ENCODE peak calls at places on chromosome 1, in ten cellular contexts. E, Z, L, T, C, J, W, F, X and K are unnamed samples.

GRCh38 chr1:162070094-162070748 is 730 bp downstream of the NOS1AP start:
- DNase-seq in E (peak), J (peak), F (no peak), X (no peak), W (no peak), T (peak), L (no peak), Z (peak), C (no peak), K (no peak)

GRCh38 chr1:156146006-156146748 is 7.2 kb upstream of the SEMA4A start:
- DNase-seq in X (peak), W (no peak), Z (peak), L (no peak), F (peak), T (peak), E (peak), J (peak), C (peak), K (peak)

GRCh38 chr1:20290624-20291597 is at the start of gene VWA5B1:
- DNase-seq in Z (no peak), X (peak), J (no peak), C (no peak), L (no peak), W (no peak), E (no peak), T (no peak), F (peak), K (no peak)

GRCh38 chr1:52268372-52268771 is 97.6 kb downstream of the CC2D1B start:
- DNase-seq in W (no peak), Z (no peak), E (no peak), C (no peak), L (no peak), T (no peak), X (peak), F (peak), J (no peak), K (peak)

GRCh38 chr1:7539772-7540175 is 231.3 kb upstream of the VAMP3 start:
- DNase-seq in X (no peak), C (no peak), T (no peak), L (no peak), E (peak), F (no peak), J (peak), W (no peak), Z (no peak), K (peak)

GRCh38 chr1:33842348-33842747 is 21.5 kb upstream of the HMGB4 start:
- DNase-seq in Z (no peak), C (no peak), F (no peak), E (no peak), J (no peak), T (no peak), L (no peak), W (no peak), X (no peak), K (no peak)

GRCh38 chr1:24276791-24277190 is 42.4 kb upstream of the GRHL3 start:
- DNase-seq in J (no peak), T (no peak), X (peak), W (no peak), Z (no peak), L (no peak), C (no peak), F (peak), E (no peak), K (no peak)

GRCh38 chr1:147822292-147822691 is 61.9 kb upstream of the GJA5 start:
- DNase-seq in F (no peak), E (no peak), C (no peak), Z (no peak), X (no peak), L (no peak), W (no peak), J (no peak), T (no peak), K (peak)

GRCh38 chr1:42949312-42950145 is 9.1 kb downstream of the SLC2A1 start:
- DNase-seq in Z (no peak), W (no peak), F (no peak), J (no peak), C (no peak), X (no peak), L (no peak), T (no peak), E (no peak), K (no peak)

GRCh38 chr1:171501305-171502021 is 16.1 kb downstream of the PRRC2C start:
- DNase-seq in C (no peak), Z (peak), L (no peak), F (no peak), J (no peak), X (no peak), W (no peak), E (no peak), T (no peak), K (no peak)

GRCh38 chr1:24724345-24725208 is 20.7 kb upstream of the CLIC4 start:
- DNase-seq in L (no peak), C (no peak), Z (no peak), X (peak), T (no peak), F (peak), E (peak), J (no peak), W (no peak), K (no peak)

GRCh38 chr1:54812801-54813478 is 11.8 kb upstream of the TTC22 start:
- DNase-seq in J (no peak), Z (no peak), T (no peak), W (no peak), C (no peak), X (no peak), F (no peak), L (no peak), E (no peak), K (no peak)

GRCh38 chr1:831522-831921 is 92.2 kb upstream of the SAMD11 start:
- DNase-seq in Z (no peak), X (no peak), L (no peak), W (no peak), C (no peak), J (no peak), E (no peak), T (no peak), F (no peak), K (no peak)

GRCh38 chr1:145707183-145707867 is at the start of gene PDZK1:
- DNase-seq in W (no peak), T (no peak), C (no peak), Z (no peak), X (no peak), L (no peak), J (no peak), E (peak), F (no peak), K (no peak)

GRCh38 chr1:225681231-225681630 is 28.3 kb upstream of the ENAH start:
- DNase-seq in F (no peak), T (no peak), J (no peak), C (no peak), Z (no peak), X (no peak), E (no peak), L (no peak), W (no peak), K (no peak)

GRCh38 chr1:77095231-77095630 is 124.0 kb downstream of the PIGK start:
- DNase-seq in X (no peak), W (no peak), Z (no peak), J (no peak), E (no peak), C (no peak), T (no peak), L (no peak), F (no peak), K (no peak)

GRCh38 chr1:21594935-21595897 is 73.9 kb downstream of the RAP1GAP start:
- DNase-seq in F (peak), J (peak), W (no peak), E (peak), X (peak), L (peak), Z (peak), C (no peak), T (peak), K (no peak)

GRCh38 chr1:20234761-20235540 is 48.6 kb upstream of the PLA2G2C start:
- DNase-seq in F (no peak), J (no peak), L (no peak), X (no peak), T (no peak), Z (no peak), W (no peak), C (no peak), E (no peak), K (no peak)

GRCh38 chr1:93705897-93706500 is 24.4 kb upstream of the BCAR3 start:
- DNase-seq in X (no peak), C (no peak), J (no peak), T (no peak), E (no peak), L (no peak), W (no peak), F (no peak), Z (no peak), K (peak)

GRCh38 chr1:84299536-84300260 is 1.8 kb upstream of the SAMD13 start:
- DNase-seq in Z (no peak), T (no peak), F (peak), E (no peak), W (no peak), L (no peak), C (no peak), J (no peak), X (peak), K (no peak)

GRCh38 chr1:175078629-175079028 is 11.0 kb downstream of the TNN start:
- DNase-seq in J (no peak), T (no peak), F (no peak), C (no peak), W (no peak), L (no peak), X (no peak), E (no peak), Z (no peak), K (no peak)

GRCh38 chr1:243559575-243560172 is 290.4 kb downstream of the AKT3 start:
- DNase-seq in E (no peak), T (no peak), W (no peak), Z (no peak), X (peak), L (no peak), C (no peak), J (no peak), F (no peak), K (peak)

GRCh38 chr1:56133517-56134472 is 445.6 kb downstream of the PLPP3 start:
- DNase-seq in C (no peak), E (no peak), X (peak), L (no peak), F (no peak), Z (peak), J (no peak), W (no peak), T (no peak), K (no peak)

GRCh38 chr1:24555591-24556413 is at the start of gene NCMAP:
- DNase-seq in C (no peak), W (no peak), E (peak), F (no peak), Z (no peak), L (no peak), J (no peak), T (peak), X (no peak), K (no peak)

GRCh38 chr1:15956150-15956549 is 19.8 kb downstream of the ZBTB17 start:
- DNase-seq in X (no peak), T (no peak), E (no peak), J (no peak), Z (no peak), L (no peak), F (peak), W (no peak), C (no peak), K (peak)

GRCh38 chr1:15955552-15955951 is 20.3 kb downstream of the ZBTB17 start:
- DNase-seq in Z (no peak), C (no peak), W (no peak), T (no peak), J (no peak), F (no peak), E (no peak), X (no peak), L (no peak), K (no peak)

GRCh38 chr1:15958788-15959187 is 17.1 kb downstream of the ZBTB17 start:
- DNase-seq in E (no peak), Z (no peak), J (no peak), W (no peak), C (no peak), X (peak), T (no peak), F (peak), L (no peak), K (no peak)

GRCh38 chr1:15958111-15958510 is 17.8 kb downstream of the ZBTB17 start:
- DNase-seq in T (no peak), L (no peak), E (no peak), X (no peak), Z (no peak), F (no peak), W (no peak), J (no peak), C (no peak), K (no peak)

DNA sequence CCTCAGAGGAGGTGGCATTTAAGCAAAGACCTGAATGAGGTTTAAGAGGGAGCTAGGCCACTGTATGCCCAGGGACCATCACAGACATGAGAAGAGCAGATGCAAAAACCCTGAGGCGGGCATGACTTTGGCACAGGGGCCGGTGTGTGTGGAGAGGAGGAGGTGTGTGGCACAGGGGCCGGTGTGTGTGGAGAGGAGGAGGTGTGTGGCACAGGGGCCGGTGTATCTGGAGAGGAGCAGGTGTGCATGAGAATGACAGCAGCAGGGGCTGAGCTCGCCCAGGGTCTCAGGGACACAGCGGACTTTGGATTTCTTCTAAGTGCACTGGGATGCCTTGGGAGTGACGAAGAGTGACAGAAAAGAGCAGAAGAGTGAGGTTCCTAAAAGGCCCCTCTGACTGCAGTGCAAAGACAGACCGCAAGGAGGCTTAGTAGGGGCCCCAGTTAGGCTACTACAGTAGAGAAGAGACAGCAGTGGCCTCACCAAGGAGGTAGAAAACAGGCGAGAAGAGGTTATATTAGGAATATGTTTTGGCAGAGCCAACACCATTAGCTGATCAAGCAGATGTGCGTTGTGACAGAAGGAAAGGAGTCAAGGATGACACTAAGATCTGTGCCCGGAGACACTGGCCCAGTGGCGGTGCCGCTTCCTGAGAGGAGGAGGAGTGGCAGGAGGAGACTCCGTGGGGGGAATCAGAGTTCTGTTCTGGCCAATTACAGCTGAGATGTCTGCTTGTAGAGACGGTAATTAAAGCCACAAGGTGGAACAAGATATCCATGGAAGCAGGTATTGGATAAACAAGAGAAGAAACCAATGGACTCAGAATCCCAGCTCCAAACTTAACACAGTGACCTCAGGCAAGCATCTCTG is 18.4 kb downstream of the ZBTB17 start:
- DNase-seq in X (no peak), W (no peak), J (no peak), T (no peak), L (no peak), C (no peak), F (no peak), Z (no peak), E (no peak), K (no peak)
- TF ChIP-seq CTCF in X (peak), W (no peak), J (no peak), T (peak), L (no peak), C (peak), F (peak), Z (no peak), E (no peak), K (peak)

DNA sequence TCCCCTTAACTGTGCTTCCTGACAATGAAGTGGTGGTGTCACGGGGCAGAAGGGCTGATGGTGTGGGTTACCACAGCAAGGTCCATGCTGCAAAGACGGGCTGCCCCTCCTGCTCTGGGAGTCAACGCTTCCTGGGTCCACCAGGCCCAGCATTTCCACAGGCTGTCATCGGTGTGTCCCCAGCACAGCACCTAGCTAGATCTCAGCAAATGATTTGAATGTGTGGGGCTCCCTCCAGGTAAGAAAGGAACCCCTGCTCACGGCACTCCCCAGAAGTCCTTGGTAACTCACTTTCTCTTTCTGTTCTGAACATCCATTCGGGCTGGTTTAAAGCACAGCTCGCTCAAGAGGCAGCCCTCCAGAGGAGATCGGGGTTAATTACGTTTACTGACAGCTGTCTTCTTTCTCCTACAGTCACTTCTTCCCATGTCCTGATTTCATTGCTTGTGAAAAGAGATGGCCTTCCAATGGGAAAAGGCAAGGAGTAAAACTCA is 27.3 kb downstream of the HIVEP3 start:
- DNase-seq in C (no peak), F (peak), Z (peak), L (no peak), X (peak), T (no peak), W (peak), J (peak), E (peak), K (peak)
- TF ChIP-seq CTCF in C (no peak), F (no peak), Z (peak), L (no peak), X (peak), T (no peak), W (peak), J (no peak), E (peak), K (peak)

GRCh38 chr1:29125237-29125641 is 1.5 kb upstream of the TMEM200B start:
- DNase-seq in L (no peak), C (no peak), Z (no peak), X (no peak), W (no peak), J (no peak), E (no peak), F (no peak), T (no peak), K (no peak)

GRCh38 chr1:29126198-29126597 is 2.5 kb upstream of the TMEM200B start:
- DNase-seq in X (no peak), W (no peak), F (no peak), Z (no peak), L (no peak), C (no peak), T (no peak), E (no peak), J (no peak), K (no peak)

GRCh38 chr1:29122987-29123870 is 474 bp downstream of the TMEM200B start:
- DNase-seq in T (peak), F (peak), J (peak), L (no peak), C (no peak), X (peak), W (no peak), E (peak), Z (no peak), K (no peak)

GRCh38 chr1:29123871-29124365 is at the start of gene TMEM200B:
- DNase-seq in J (peak), E (no peak), F (no peak), C (no peak), W (no peak), X (no peak), T (peak), Z (no peak), L (no peak), K (no peak)

DNA sequence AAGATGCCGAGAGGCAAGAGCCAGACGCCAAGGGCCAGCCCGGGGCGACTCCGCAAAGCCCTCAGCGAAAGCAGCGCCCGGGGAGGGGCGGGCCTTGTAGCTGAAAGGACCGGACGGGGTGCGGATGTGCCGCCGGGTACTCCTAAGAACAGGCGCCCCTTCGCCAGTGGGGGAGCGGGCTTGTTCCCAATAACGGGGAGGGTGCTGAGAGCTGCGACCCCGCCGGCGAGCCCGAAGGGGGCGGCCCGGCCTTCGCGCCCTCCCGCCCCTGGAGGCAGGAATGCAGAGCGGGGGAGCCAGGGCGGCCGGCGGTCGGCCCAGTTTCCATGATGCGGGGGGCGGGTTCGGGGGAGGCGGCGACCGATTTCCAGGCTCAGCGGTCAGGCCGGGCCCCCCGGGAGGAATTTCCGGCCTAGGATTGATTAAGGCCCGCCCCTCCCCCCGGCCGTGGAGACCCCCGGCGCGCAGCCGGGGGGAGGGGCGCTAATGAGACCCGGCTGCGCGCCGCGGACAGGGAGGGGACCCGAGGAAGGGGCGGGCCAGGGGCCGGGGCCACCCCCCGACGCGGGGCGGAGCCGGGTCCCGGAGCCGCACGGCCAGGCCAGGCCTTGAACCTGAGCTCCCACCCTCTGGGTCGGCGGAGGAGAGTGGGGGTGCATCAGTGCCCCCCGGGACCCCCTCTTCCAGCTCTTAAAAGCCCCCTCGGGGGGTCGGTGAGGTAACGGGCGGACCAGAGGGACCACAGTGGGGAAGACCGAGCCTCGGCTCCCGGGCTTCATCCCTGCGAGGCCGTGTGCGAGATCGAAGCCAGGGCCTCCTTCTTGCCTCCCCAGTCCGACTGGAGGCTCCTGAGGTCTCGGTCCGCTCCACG is 898 bp upstream of the TMEM200B start:
- DNase-seq in T (peak), W (peak), E (peak), F (peak), Z (peak), L (peak), C (no peak), X (peak), J (peak), K (no peak)
- TF ChIP-seq CTCF in T (peak), W (no peak), E (peak), F (peak), Z (no peak), L (peak), C (peak), X (peak), J (peak), K (peak)

GRCh38 chr1:113811888-113812660 is at the start of gene RSBN1:
- DNase-seq in C (peak), J (peak), X (peak), T (peak), Z (peak), W (peak), E (peak), L (peak), F (peak), K (peak)
- TF ChIP-seq CTCF in C (no peak), J (no peak), X (no peak), T (no peak), Z (no peak), W (no peak), E (no peak), L (no peak), F (no peak), K (peak)

DNA sequence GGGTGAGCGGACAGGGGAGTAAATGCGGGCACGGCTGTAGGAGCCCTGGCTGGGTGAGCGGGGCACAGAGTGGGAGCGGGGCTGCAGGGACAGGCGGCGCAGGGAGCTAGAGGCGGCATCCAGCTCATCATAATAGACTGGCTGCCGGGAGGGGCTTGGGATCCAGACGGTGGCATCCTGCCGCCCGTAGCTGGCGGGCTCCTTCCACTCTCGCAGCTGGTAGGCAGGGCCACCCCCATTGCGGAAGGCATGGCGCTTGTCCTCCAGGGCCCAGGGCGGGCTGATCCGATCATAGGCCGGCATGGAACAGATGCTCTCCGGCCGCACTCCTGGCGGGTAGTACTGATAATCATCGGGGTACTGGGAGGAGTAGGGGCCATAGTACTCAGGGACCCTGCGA is 43.7 kb upstream of the GOLT1A start:
- DNase-seq in Z (no peak), T (no peak), F (no peak), J (no peak), L (no peak), E (no peak), X (no peak), C (no peak), W (no peak), K (no peak)
- TF ChIP-seq CTCF in Z (no peak), T (no peak), F (no peak), J (no peak), L (no peak), E (no peak), X (no peak), C (no peak), W (no peak), K (no peak)